ENCODE peak calls at places on chromosomes 7 and 10, in four cellular contexts. P is cardiac fibroblast, L is fibroblast of the aortic adventitia, K is astrocyte of the spinal cord. F is an unnamed sample.
A peak's percentile ranks its signal among the peaks of the same experiment; 100 is the strongest.

GRCh38 chr7:18693401-18693800 is 197.9 kb downstream of the HDAC9 start:
- DNase-seq in P (peak; percentile 93), L (peak; percentile 93), K (peak; percentile 83), F (peak; percentile 71)

GRCh38 chr10:7405637-7406036 is 5.2 kb downstream of the SFMBT2 start:
- DNase-seq in P (peak; percentile 41), L (no peak), K (no peak), F (no peak)

GRCh38 chr7:97480700-97481410 is 251.0 kb upstream of the TAC1 start:
- DNase-seq in P (no peak), L (no peak), K (no peak), F (no peak)

GRCh38 chr10:30027057-30028005 is 32.1 kb downstream of the JCAD start:
- DNase-seq in P (no peak), L (no peak), K (no peak), F (peak; percentile 4)

GRCh38 chr10:124557167-124557566 is 95.5 kb downstream of the LHPP start:
- DNase-seq in P (no peak), L (no peak), K (no peak), F (no peak)

GRCh38 chr10:90435296-90435695 is 422.5 kb downstream of the HTR7 start:
- DNase-seq in P (no peak), L (no peak), K (no peak), F (no peak)

GRCh38 chr10:26697163-26697921 is at the start of gene PDSS1:
- DNase-seq in P (peak; percentile 69), L (peak; percentile 54), K (peak; percentile 69), F (peak; percentile 53)

GRCh38 chr7:45987521-45988290 is 66.6 kb upstream of the IGFBP3 start:
- DNase-seq in P (no peak), L (no peak), K (no peak), F (no peak)

GRCh38 chr10:88228130-88228529 is 355.0 kb downstream of the RNLS start:
- DNase-seq in P (peak; percentile 37), L (no peak), K (no peak), F (no peak)

GRCh38 chr10:93589648-93590562 is 11.1 kb downstream of the RBP4 start:
- DNase-seq in P (no peak), L (no peak), K (no peak), F (no peak)

GRCh38 chr10:133438711-133439273 is 14.4 kb upstream of the SPRN start:
- DNase-seq in P (no peak), L (peak; percentile 6), K (no peak), F (peak; percentile 63)

GRCh38 chr10:91340613-91341362 is 69.4 kb upstream of the HECTD2 start:
- DNase-seq in P (peak; percentile 73), L (peak; percentile 78), K (peak; percentile 94), F (peak; percentile 67)

GRCh38 chr7:90579181-90579688 is 16.9 kb upstream of the CDK14 start:
- DNase-seq in P (peak; percentile 92), L (peak; percentile 98), K (peak; percentile 93), F (peak; percentile 81)

GRCh38 chr7:378551-379455 is 88.8 kb downstream of the FOXL3 start:
- DNase-seq in P (no peak), L (no peak), K (no peak), F (no peak)

GRCh38 chr7:85820702-85821443 is 634.0 kb upstream of the SEMA3D start:
- DNase-seq in P (no peak), L (no peak), K (no peak), F (no peak)

GRCh38 chr7:134922730-134923704 is 63.3 kb upstream of the AGBL3 start:
- DNase-seq in P (no peak), L (no peak), K (no peak), F (no peak)

GRCh38 chr10:14571866-14572507 is 202.7 kb downstream of the FAM107B start:
- DNase-seq in P (peak; percentile 46), L (peak; percentile 40), K (peak; percentile 55), F (peak; percentile 72)

GRCh38 chr10:33381391-33381790 is 46.9 kb upstream of the NRP1 start:
- DNase-seq in P (no peak), L (no peak), K (no peak), F (no peak)

GRCh38 chr10:59064116-59064707 is 112.2 kb upstream of the PHYHIPL start:
- DNase-seq in P (no peak), L (no peak), K (no peak), F (no peak)

GRCh38 chr7:157151626-157152339 is 13.1 kb downstream of the UBE3C start:
- DNase-seq in P (no peak), L (no peak), K (no peak), F (no peak)

GRCh38 chr7:117728858-117729257 is 144.4 kb downstream of the CTTNBP2 start:
- DNase-seq in P (no peak), L (no peak), K (peak; percentile 3), F (no peak)

GRCh38 chr7:95684037-95684436 is 87.7 kb upstream of the PDK4 start:
- DNase-seq in P (peak; percentile 78), L (peak; percentile 50), K (peak; percentile 47), F (peak; percentile 61)

GRCh38 chr10:127293640-127294039 is 97.2 kb upstream of the INSYN2A start:
- DNase-seq in P (no peak), L (no peak), K (no peak), F (no peak)

GRCh38 chr10:7601023-7601656 is 65.6 kb downstream of the ITIH5 start:
- DNase-seq in P (no peak), L (no peak), K (no peak), F (no peak)

GRCh38 chr7:136386876-136387275 is 409.7 kb upstream of the MTPN start:
- DNase-seq in P (no peak), L (no peak), K (peak; percentile 8), F (no peak)

GRCh38 chr10:132606536-132607316 is 69.1 kb downstream of the INPP5A start:
- DNase-seq in P (peak; percentile 40), L (no peak), K (no peak), F (no peak)

GRCh38 chr10:3238115-3238871 is 65.7 kb upstream of the PITRM1 start:
- DNase-seq in P (no peak), L (no peak), K (no peak), F (no peak)

GRCh38 chr10:1465993-1466764 is 271.1 kb downstream of the ADARB2 start:
- DNase-seq in P (no peak), L (no peak), K (no peak), F (no peak)
- H3K4me3 ChIP-seq in P (no peak overlapping the region), L (no peak overlapping the region), K (no peak overlapping the region), F (no peak overlapping the region)

DNA sequence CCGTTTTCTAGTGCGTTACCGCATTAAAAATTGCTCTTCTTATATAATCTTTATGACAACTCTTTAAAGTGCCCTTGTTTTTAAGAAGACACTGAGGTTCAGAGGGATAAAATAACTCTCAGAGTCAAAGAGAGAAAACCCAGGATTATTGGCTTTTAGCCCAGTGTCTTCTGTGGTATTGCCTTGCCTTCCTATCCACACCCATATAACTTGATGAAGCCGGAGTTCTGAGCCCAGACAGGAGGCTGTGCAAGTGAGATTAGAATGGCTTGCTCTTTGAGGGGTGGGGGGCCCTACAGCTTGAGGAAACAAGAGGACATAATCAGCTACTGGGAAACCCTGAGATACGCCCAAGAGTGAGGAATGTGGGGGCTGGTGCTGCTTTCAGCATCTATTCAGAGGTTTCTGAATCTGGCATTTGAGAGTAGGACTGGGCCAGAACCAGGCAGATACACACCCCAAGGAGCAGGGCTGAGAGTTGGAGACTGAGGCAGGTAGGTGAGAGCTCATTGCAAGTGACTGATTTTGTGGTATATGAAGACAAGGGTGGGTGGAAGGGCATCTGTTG is 2.3 kb downstream of the PRXL2A start:
- DNase-seq in P (no peak), L (no peak), K (no peak), F (no peak)
- H3K4me3 ChIP-seq in P (no peak overlapping the region), L (no peak overlapping the region), K (no peak overlapping the region), F (no peak overlapping the region)

GRCh38 chr7:94297397-94297838 is 97.3 kb upstream of the COL1A2 start:
- DNase-seq in P (peak; percentile 94), L (peak; percentile 99), K (peak; percentile 98), F (peak; percentile 64)

GRCh38 chr7:94300176-94300835 is 94.4 kb upstream of the COL1A2 start:
- DNase-seq in P (no peak), L (peak; percentile 17), K (no peak), F (peak; percentile 63)

GRCh38 chr7:94298943-94299342 is 95.8 kb upstream of the COL1A2 start:
- DNase-seq in P (peak; percentile 58), L (peak; percentile 78), K (peak; percentile 59), F (no peak)

GRCh38 chr7:94303736-94304135 is 91.0 kb upstream of the COL1A2 start:
- DNase-seq in P (peak; percentile 88), L (peak; percentile 87), K (peak; percentile 82), F (no peak)

GRCh38 chr7:94301024-94301588 is 93.6 kb upstream of the COL1A2 start:
- DNase-seq in P (peak; percentile 97), L (peak; percentile 97), K (peak; percentile 99), F (peak; percentile 91)
- H3K4me3 ChIP-seq in P (no peak overlapping the region), L (peak overlapping the region; percentile 53), K (peak overlapping the region; percentile 10), F (peak overlapping the region; percentile 46)

GRCh38 chr10:23063387-23064287 is 31.7 kb upstream of the MSRB2 start:
- DNase-seq in P (peak; percentile 45), L (peak; percentile 39), K (peak; percentile 36), F (no peak)
- H3K4me3 ChIP-seq in P (no peak overlapping the region), L (no peak overlapping the region), K (no peak overlapping the region), F (no peak overlapping the region)